ENCODE peak calls at places on chromosome 14, in five cellular contexts. Q is CD4-positive, alpha-beta T cell; K is left ventricle myocardium superior; N is foreskin fibroblast; P is OCI-LY7. G is an unnamed sample.

GRCh38 chr14:26597136-26598080 is at the start of gene NOVA1:
- DNase-seq in Q (no peak), K (peak), N (no peak), P (no peak), G (no peak)

GRCh38 chr14:103882503-103883262 is 35.3 kb upstream of the PPP1R13B start:
- DNase-seq in Q (no peak), K (no peak), N (no peak), P (no peak), G (no peak)

GRCh38 chr14:100683578-100683977 is 43.1 kb upstream of the DLK1 start:
- DNase-seq in Q (no peak), K (peak), N (no peak), P (no peak), G (no peak)

GRCh38 chr14:32576088-32576795 is 247.1 kb downstream of the AKAP6 start:
- DNase-seq in Q (no peak), K (no peak), N (no peak), P (peak), G (no peak)

GRCh38 chr14:54455363-54455762 is 14.2 kb upstream of the CNIH1 start:
- DNase-seq in Q (no peak), K (no peak), N (no peak), P (no peak), G (no peak)

GRCh38 chr14:67734675-67735074 is 33.0 kb downstream of the RDH12 start:
- DNase-seq in Q (no peak), K (no peak), N (peak), P (no peak), G (no peak)

GRCh38 chr14:56202256-56202655 is 84.0 kb downstream of the PELI2 start:
- DNase-seq in Q (no peak), K (no peak), N (no peak), P (no peak), G (no peak)

GRCh38 chr14:34699873-34700621 is 14.3 kb downstream of the CFL2 start:
- DNase-seq in Q (no peak), K (no peak), N (peak), P (no peak), G (peak)

GRCh38 chr14:67555518-67556090 is 22.5 kb downstream of the PLEKHH1 start:
- DNase-seq in Q (no peak), K (no peak), N (no peak), P (no peak), G (no peak)

G was measured in HS-27A.